ENCODE peak calls at places on chromosomes 1 and 21, in six cellular contexts. H is hepatocyte; D is heart right ventricle; U is IMR-90; T is A673; W is CD4-positive, alpha-beta T cell. M is an unnamed sample.

GRCh38 chr1:60809204-60809985 is 273.0 kb upstream of the NFIA start:
- DNase-seq in H (no peak), D (no peak), U (peak; percentile 0), T (no peak), W (no peak), M (no peak)

GRCh38 chr1:13801711-13802486 is 101.9 kb downstream of the PRDM2 start:
- DNase-seq in H (no peak), D (no peak), U (no peak), T (no peak), W (no peak), M (no peak)

GRCh38 chr1:55484173-55484572 is 269.0 kb upstream of the USP24 start:
- DNase-seq in H (no peak), D (no peak), U (peak; percentile 19), T (no peak), W (no peak), M (no peak)

GRCh38 chr1:56284933-56285332 is 294.4 kb downstream of the PLPP3 start:
- DNase-seq in H (no peak), D (peak; percentile 23), U (peak; percentile 72), T (no peak), W (no peak), M (no peak)

GRCh38 chr1:32231843-32232432 is 9.7 kb downstream of the EIF3I start:
- DNase-seq in H (no peak), D (no peak), U (no peak), T (no peak), W (no peak), M (no peak)

GRCh38 chr1:77991638-77992037 is 12.8 kb upstream of the FUBP1 start:
- DNase-seq in H (no peak), D (no peak), U (no peak), T (no peak), W (no peak), M (no peak)

GRCh38 chr1:218743861-218744505 is 398.8 kb downstream of the TGFB2 start:
- DNase-seq in H (no peak), D (no peak), U (no peak), T (no peak), W (no peak), M (no peak)

GRCh38 chr1:223700942-223701637 is 11.2 kb upstream of the CAPN2 start:
- DNase-seq in H (peak; percentile 85), D (no peak), U (peak; percentile 98), T (peak; percentile 76), W (no peak), M (no peak)

GRCh38 chr1:179709841-179710329 is 33.2 kb upstream of the FAM163A start:
- DNase-seq in H (no peak), D (peak; percentile 77), U (peak; percentile 72), T (peak; percentile 66), W (peak; percentile 11), M (peak; percentile 36)

GRCh38 chr1:179714623-179715022 is 28.5 kb upstream of the FAM163A start:
- DNase-seq in H (no peak), D (no peak), U (no peak), T (no peak), W (no peak), M (no peak)

GRCh38 chr1:179719272-179719671 is 23.8 kb upstream of the FAM163A start:
- DNase-seq in H (no peak), D (no peak), U (no peak), T (no peak), W (no peak), M (no peak)

GRCh38 chr1:179708434-179709195 is 34.5 kb upstream of the FAM163A start:
- DNase-seq in H (no peak), D (no peak), U (no peak), T (no peak), W (no peak), M (no peak)

GRCh38 chr1:179714159-179714558 is 28.9 kb upstream of the FAM163A start:
- DNase-seq in H (no peak), D (no peak), U (no peak), T (no peak), W (no peak), M (no peak)
- H3K9me3 ChIP-seq in H (no peaks in the 10 kb centered on the region), D (peaks cover 38% of the 10 kb centered on the region), U (peaks cover 4% of the 10 kb centered on the region), T (peaks cover 23% of the 10 kb centered on the region), W (peaks cover 36% of the 10 kb centered on the region), M (peaks cover 9% of the 10 kb centered on the region)

DNA sequence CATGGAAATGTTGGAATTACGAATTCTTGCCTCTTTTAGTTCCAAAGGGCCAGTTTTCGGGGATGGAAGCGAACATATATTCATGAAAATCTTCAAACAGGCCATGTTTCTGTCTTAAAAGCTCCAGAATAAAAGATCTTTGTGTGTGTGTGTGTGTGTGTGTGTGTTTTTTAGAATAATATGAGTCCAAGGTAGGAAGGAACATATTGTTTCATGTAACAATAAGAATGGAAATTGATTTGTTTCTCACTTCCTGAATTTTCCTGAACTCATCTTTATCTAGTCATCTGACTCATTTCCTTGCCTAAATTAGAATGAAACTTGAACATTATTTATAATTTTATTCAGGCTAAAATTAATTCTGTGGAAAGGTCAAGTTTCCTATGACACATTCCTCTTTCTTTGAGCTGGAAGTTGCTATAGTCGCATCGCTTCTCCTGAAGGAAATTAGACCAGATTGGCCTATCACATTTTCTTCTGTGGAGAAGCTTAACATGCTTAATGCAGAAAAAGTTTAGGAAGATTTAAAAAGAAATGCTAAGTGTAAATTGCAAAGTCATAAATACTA is 805.1 kb upstream of the ADAMTS5 start:
- DNase-seq in H (no peak), D (no peak), U (no peak), T (peak; percentile 5), W (no peak), M (no peak)
- H3K9me3 ChIP-seq in H (no peaks in the 10 kb centered on the region), D (no peaks in the 10 kb centered on the region), U (no peaks in the 10 kb centered on the region), T (no peaks in the 10 kb centered on the region), W (no peaks in the 10 kb centered on the region), M (no peaks in the 10 kb centered on the region)

GRCh38 chr21:40178726-40179125 is 311.5 kb downstream of the PCP4 start:
- DNase-seq in H (no peak), D (no peak), U (no peak), T (no peak), W (no peak), M (no peak)
- H3K9me3 ChIP-seq in H (no peaks in the 10 kb centered on the region), D (no peaks in the 10 kb centered on the region), U (peaks cover 38% of the 10 kb centered on the region), T (peaks cover 18% of the 10 kb centered on the region), W (no peaks in the 10 kb centered on the region), M (no peaks in the 10 kb centered on the region)

GRCh38 chr1:238331557-238331956 is 440.8 kb upstream of the ZP4 start:
- DNase-seq in H (no peak), D (no peak), U (no peak), T (no peak), W (no peak), M (no peak)

GRCh38 chr1:238334170-238334569 is 443.4 kb upstream of the ZP4 start:
- DNase-seq in H (no peak), D (no peak), U (no peak), T (no peak), W (no peak), M (no peak)

GRCh38 chr1:238324465-238324864 is 433.7 kb upstream of the ZP4 start:
- DNase-seq in H (no peak), D (no peak), U (no peak), T (no peak), W (no peak), M (no peak)

GRCh38 chr1:238329671-238330070 is 438.9 kb upstream of the ZP4 start:
- DNase-seq in H (no peak), D (no peak), U (no peak), T (no peak), W (no peak), M (no peak)
- H3K9me3 ChIP-seq in H (no peaks in the 10 kb centered on the region), D (no peaks in the 10 kb centered on the region), U (peaks cover 1% of the 10 kb centered on the region), T (no peaks in the 10 kb centered on the region), W (no peaks in the 10 kb centered on the region), M (no peaks in the 10 kb centered on the region)

GRCh38 chr1:152487871-152488270 is 22.7 kb upstream of the LCE5A start:
- DNase-seq in H (no peak), D (no peak), U (no peak), T (no peak), W (no peak), M (no peak)
- H3K9me3 ChIP-seq in H (no peaks in the 10 kb centered on the region), D (no peaks in the 10 kb centered on the region), U (no peaks in the 10 kb centered on the region), T (no peaks in the 10 kb centered on the region), W (no peaks in the 10 kb centered on the region), M (no peaks in the 10 kb centered on the region)

DNA sequence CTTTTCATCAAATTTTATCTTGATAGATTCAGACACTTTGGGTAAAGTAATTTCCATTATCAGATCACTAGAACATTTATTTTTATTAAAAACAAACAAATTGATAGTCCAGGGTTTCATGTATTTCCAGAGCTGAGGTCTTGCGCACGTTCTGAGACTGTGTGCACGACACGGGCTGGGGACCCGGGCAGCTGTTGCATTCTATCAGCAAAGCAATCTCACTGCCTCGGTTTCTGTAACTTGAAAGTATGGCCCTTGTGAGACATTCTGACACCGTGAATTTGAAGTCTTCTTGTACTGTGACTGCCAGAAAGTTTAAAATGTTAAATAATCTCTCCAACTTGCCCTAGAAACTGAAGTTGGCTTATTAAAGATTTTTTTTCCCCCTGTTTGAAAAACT is 746.9 kb upstream of the ADGRL2 start:
- DNase-seq in H (no peak), D (no peak), U (no peak), T (no peak), W (no peak), M (no peak)
- H3K9me3 ChIP-seq in H (no peaks in the 10 kb centered on the region), D (no peaks in the 10 kb centered on the region), U (no peaks in the 10 kb centered on the region), T (no peaks in the 10 kb centered on the region), W (no peaks in the 10 kb centered on the region), M (no peaks in the 10 kb centered on the region)

GRCh38 chr1:152626688-152627087 is 3.8 kb upstream of the LCE3A start:
- DNase-seq in H (no peak), D (no peak), U (no peak), T (no peak), W (no peak), M (no peak)
- H3K9me3 ChIP-seq in H (no peaks in the 10 kb centered on the region), D (no peaks in the 10 kb centered on the region), U (peaks cover 3% of the 10 kb centered on the region), T (no peaks in the 10 kb centered on the region), W (no peaks in the 10 kb centered on the region), M (no peaks in the 10 kb centered on the region)

DNA sequence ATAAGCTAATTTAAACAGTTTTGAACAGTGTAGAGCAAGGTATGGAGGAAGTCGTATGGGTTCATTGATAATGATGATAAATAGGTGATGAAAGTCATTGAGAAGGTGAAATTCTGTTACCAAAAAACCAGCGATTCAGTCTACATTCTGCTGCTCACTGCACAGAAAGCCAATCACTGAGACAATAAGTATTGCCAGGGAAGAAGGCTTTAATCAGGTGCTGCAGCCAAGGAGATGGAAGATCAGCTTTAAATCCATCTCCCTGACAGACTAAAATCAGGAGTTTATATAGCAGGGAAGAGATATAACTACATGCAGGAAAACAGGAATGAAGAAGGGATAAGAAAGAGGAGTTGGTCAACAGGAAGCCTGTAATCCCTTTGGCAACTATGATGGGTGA is 361.3 kb upstream of the C1orf174 start:
- DNase-seq in H (no peak), D (no peak), U (no peak), T (no peak), W (no peak), M (no peak)
- H3K9me3 ChIP-seq in H (no peaks in the 10 kb centered on the region), D (peaks cover 8% of the 10 kb centered on the region), U (peaks cover 17% of the 10 kb centered on the region), T (peaks cover 6% of the 10 kb centered on the region), W (peaks cover 21% of the 10 kb centered on the region), M (peaks cover 2% of the 10 kb centered on the region)

GRCh38 chr1:179474713-179475112 is 101.0 kb downstream of the NPHS2 start:
- DNase-seq in H (no peak), D (no peak), U (no peak), T (no peak), W (no peak), M (no peak)
- H3K9me3 ChIP-seq in H (peaks cover 8% of the 10 kb centered on the region), D (peaks cover 14% of the 10 kb centered on the region), U (peaks cover 8% of the 10 kb centered on the region), T (peaks cover 25% of the 10 kb centered on the region), W (peaks cover 30% of the 10 kb centered on the region), M (no peaks in the 10 kb centered on the region)

GRCh38 chr1:68081775-68082283 is 31.4 kb upstream of the DIRAS3 start:
- DNase-seq in H (no peak), D (no peak), U (peak; percentile 28), T (no peak), W (no peak), M (no peak)
- H3K9me3 ChIP-seq in H (no peaks in the 10 kb centered on the region), D (no peaks in the 10 kb centered on the region), U (no peaks in the 10 kb centered on the region), T (no peaks in the 10 kb centered on the region), W (no peaks in the 10 kb centered on the region), M (no peaks in the 10 kb centered on the region)

M was measured in T-helper 17 cell.